ENCODE peak calls at places on chromosome 18, in nine cellular contexts. Q is CD4-positive, alpha-beta T cell; S is HepG2; H is activated CD4-positive, alpha-beta T cell treated with anti-CD3 and anti-CD28 coated beads for 36 hours; V is T-helper 17 cell; L is WTC11; T is right cardiac atrium; O is activated T-cell treated with anti-CD3 and anti-CD28 coated beads, Interleukin-2, amount 50 U/mL, for 4 hours; G is esophagus mucosa. M is an unnamed sample.

GRCh38 chr18:34222396-34223163 is 2.1 kb downstream of the NOL4 start:
- ATAC-seq in H (no peak), G (no peak), S (peak), Q (no peak), T (peak), O (peak), L (peak), V (no peak), M (no peak)

GRCh38 chr18:69128978-69129377 is 271.7 kb upstream of the DOK6 start:
- ATAC-seq in V (no peak), G (no peak), O (no peak), S (no peak), L (peak), Q (no peak), H (no peak), T (no peak), M (no peak)

GRCh38 chr18:34806527-34806926 is 96.4 kb downstream of the DTNA start:
- ATAC-seq in Q (no peak), S (no peak), H (no peak), L (no peak), T (no peak), G (no peak), O (no peak), V (no peak), M (peak)

GRCh38 chr18:65523461-65523860 is 227.4 kb upstream of the CDH7 start:
- ATAC-seq in T (no peak), L (peak), S (peak), Q (no peak), O (no peak), H (no peak), G (no peak), V (no peak), M (no peak)

GRCh38 chr18:2918761-2919550 is 72.2 kb downstream of the EMILIN2 start:
- ATAC-seq in Q (no peak), L (no peak), V (no peak), O (no peak), H (no peak), T (no peak), S (no peak), G (no peak), M (no peak)

GRCh38 chr18:49754866-49755265 is 58.5 kb downstream of the ACAA2 start:
- ATAC-seq in Q (no peak), T (no peak), O (no peak), G (no peak), L (no peak), S (no peak), V (no peak), H (no peak), M (no peak)

GRCh38 chr18:22563098-22563707 is 145.5 kb upstream of the CTAGE1 start:
- ATAC-seq in L (peak), V (peak), G (peak), S (peak), T (peak), Q (no peak), O (peak), H (peak), M (peak)

GRCh38 chr18:2657788-2658458 is 2.4 kb downstream of the SMCHD1 start:
- ATAC-seq in V (no peak), H (no peak), S (no peak), L (no peak), Q (no peak), O (no peak), T (peak), G (no peak), M (no peak)

GRCh38 chr18:55522011-55522410 is 66.0 kb downstream of the TCF4 start:
- ATAC-seq in Q (no peak), H (no peak), O (no peak), V (no peak), S (no peak), G (no peak), T (no peak), L (peak), M (no peak)

GRCh38 chr18:44909191-44909719 is 228.6 kb downstream of the SETBP1 start:
- ATAC-seq in T (no peak), S (no peak), H (peak), O (peak), V (no peak), G (no peak), L (no peak), Q (no peak), M (peak)

GRCh38 chr18:8333961-8334360 is 275.3 kb upstream of the RAB12 start:
- ATAC-seq in T (no peak), S (no peak), G (no peak), V (no peak), L (no peak), Q (no peak), O (no peak), H (no peak), M (no peak)

GRCh38 chr18:5979971-5980457 is 84.7 kb upstream of the TMEM200C start:
- ATAC-seq in T (peak), O (no peak), S (no peak), Q (no peak), L (peak), H (peak), V (no peak), G (peak), M (no peak)

GRCh38 chr18:27583021-27583420 is 397.9 kb upstream of the CHST9 start:
- ATAC-seq in T (no peak), L (no peak), V (no peak), S (no peak), H (no peak), O (no peak), Q (no peak), G (no peak), M (no peak)

GRCh38 chr18:55485666-55486065 is 102.3 kb downstream of the TCF4 start:
- ATAC-seq in L (no peak), H (no peak), G (no peak), V (no peak), Q (no peak), S (no peak), O (no peak), T (no peak), M (no peak)

GRCh38 chr18:45197526-45197970 is 417.7 kb upstream of the SLC14A2 start:
- ATAC-seq in V (no peak), Q (no peak), S (no peak), G (no peak), O (peak), L (no peak), T (no peak), H (peak), M (no peak)

GRCh38 chr18:26208901-26209445 is 17.3 kb upstream of the TAF4B start:
- ATAC-seq in Q (no peak), S (no peak), O (no peak), H (no peak), L (no peak), G (peak), V (no peak), T (no peak), M (no peak)

GRCh38 chr18:41594582-41594981 is 360.5 kb upstream of the PIK3C3 start:
- ATAC-seq in O (no peak), L (no peak), H (no peak), T (peak), V (no peak), S (no peak), G (no peak), Q (no peak), M (no peak)

GRCh38 chr18:48336332-48336731 is 72.9 kb downstream of the ZBTB7C start:
- ATAC-seq in S (peak), H (no peak), G (peak), Q (no peak), O (no peak), T (no peak), L (peak), V (no peak), M (peak)

GRCh38 chr18:27202771-27203170 is 17.7 kb upstream of the CHST9 start:
- ATAC-seq in O (no peak), V (no peak), S (no peak), H (no peak), T (no peak), L (peak), Q (no peak), G (no peak), M (no peak)

GRCh38 chr18:23232331-23232730 is 97.0 kb downstream of the CABLES1 start:
- ATAC-seq in L (no peak), H (no peak), O (no peak), Q (no peak), S (no peak), T (no peak), V (no peak), G (no peak), M (no peak)

GRCh38 chr18:70683263-70683662 is 394.4 kb downstream of the SOCS6 start:
- ATAC-seq in O (peak), S (no peak), G (no peak), H (peak), L (no peak), T (no peak), V (peak), Q (peak), M (no peak)

GRCh38 chr18:61284039-61284438 is 49.2 kb upstream of the CDH20 start:
- ATAC-seq in G (no peak), O (no peak), L (no peak), V (no peak), H (no peak), Q (no peak), T (no peak), S (no peak), M (no peak)

GRCh38 chr18:73777356-73778051 is 370.1 kb downstream of the FBXO15 start:
- ATAC-seq in Q (no peak), T (no peak), O (no peak), H (no peak), G (no peak), L (no peak), S (no peak), V (no peak), M (no peak)

GRCh38 chr18:9531791-9532410 is 56.6 kb downstream of the RALBP1 start:
- ATAC-seq in L (no peak), T (no peak), G (no peak), H (no peak), Q (no peak), O (no peak), S (no peak), V (no peak), M (no peak)

GRCh38 chr18:69487488-69488394 is 87.1 kb downstream of the DOK6 start:
- ATAC-seq in S (no peak), T (no peak), G (no peak), L (no peak), V (no peak), O (no peak), Q (no peak), H (no peak), M (no peak)

GRCh38 chr18:6120820-6121279 is 225.5 kb upstream of the TMEM200C start:
- ATAC-seq in V (no peak), Q (no peak), O (no peak), T (peak), L (no peak), S (no peak), H (no peak), G (no peak), M (no peak)

GRCh38 chr18:60069145-60069544 is 169.3 kb downstream of the PMAIP1 start:
- ATAC-seq in L (peak), V (no peak), S (no peak), O (no peak), Q (no peak), H (no peak), T (no peak), G (no peak), M (no peak)

GRCh38 chr18:51397347-51397962 is 200.0 kb upstream of the MEX3C start:
- ATAC-seq in T (no peak), S (no peak), L (no peak), V (no peak), G (no peak), O (no peak), H (no peak), Q (no peak), M (no peak)

GRCh38 chr18:76465630-76466409 is 29.2 kb downstream of the ZNF516 start:
- ATAC-seq in Q (no peak), G (no peak), S (no peak), L (no peak), T (no peak), H (no peak), V (no peak), O (no peak), M (no peak)

GRCh38 chr18:37445368-37445767 is 120.2 kb downstream of the CELF4 start:
- ATAC-seq in S (no peak), Q (no peak), G (no peak), H (no peak), V (no peak), T (no peak), O (no peak), L (no peak), M (no peak)

GRCh38 chr18:6947328-6948030 is 170.1 kb downstream of the LAMA1 start:
- ATAC-seq in G (no peak), V (no peak), T (no peak), H (no peak), S (no peak), O (no peak), Q (no peak), L (no peak), M (no peak)

M was measured in gastroesophageal sphincter.